ENCODE peak calls at places on chromosomes 1 and 21, in five cellular contexts. D is A549, I is NCI-H524, E is fibroblast of mammary gland, S is epithelial cell of esophagus. K is an unnamed sample.

GRCh38 chr1:12669529-12670068 is 25.7 kb downstream of the AADACL4 start:
- DNase-seq in D (no peak), I (no peak), E (no peak), S (peak), K (no peak)

GRCh38 chr1:222224576-222224975 is 323.3 kb downstream of the HHIPL2 start:
- DNase-seq in D (no peak), I (no peak), E (peak), S (peak), K (no peak)

GRCh38 chr1:113388017-113388620 is 2.2 kb upstream of the MAGI3 start:
- DNase-seq in D (no peak), I (no peak), E (no peak), S (no peak), K (no peak)

GRCh38 chr1:14928412-14928811 is 225.1 kb upstream of the TMEM51 start:
- DNase-seq in D (no peak), I (no peak), E (no peak), S (no peak), K (no peak)

GRCh38 chr21:38930838-38931237 is 125.1 kb downstream of the ETS2 start:
- DNase-seq in D (no peak), I (no peak), E (peak), S (peak), K (no peak)

GRCh38 chr1:226520640-226521355 is 27.8 kb upstream of the STUM start:
- DNase-seq in D (no peak), I (no peak), E (no peak), S (no peak), K (no peak)

GRCh38 chr1:68975534-68975933 is 478.7 kb upstream of the DEPDC1 start:
- DNase-seq in D (no peak), I (no peak), E (no peak), S (no peak), K (peak)

GRCh38 chr1:183209533-183210158 is 23.6 kb downstream of the LAMC2 start:
- DNase-seq in D (peak), I (no peak), E (peak), S (peak), K (no peak)

GRCh38 chr1:156945881-156946661 is 25.6 kb downstream of the LRRC71 start:
- DNase-seq in D (no peak), I (peak), E (no peak), S (peak), K (no peak)

GRCh38 chr21:37915516-37915915 is 741 bp downstream of the KCNJ6 start:
- DNase-seq in D (no peak), I (peak), E (no peak), S (no peak), K (no peak)

GRCh38 chr1:203274603-203275381 is 30.5 kb upstream of the BTG2 start:
- DNase-seq in D (no peak), I (no peak), E (peak), S (peak), K (no peak)

GRCh38 chr1:206715120-206715519 is 30.4 kb downstream of the MAPKAPK2 start:
- DNase-seq in D (no peak), I (no peak), E (no peak), S (no peak), K (no peak)

GRCh38 chr1:101239095-101240040 is 2.5 kb downstream of the S1PR1 start:
- DNase-seq in D (no peak), I (no peak), E (no peak), S (no peak), K (no peak)

GRCh38 chr1:89615676-89616598 is 17.0 kb upstream of the LRRC8C start:
- DNase-seq in D (peak), I (no peak), E (no peak), S (peak), K (no peak)

GRCh38 chr1:187872555-187872954 is 1043.8 kb downstream of the PLA2G4A start:
- DNase-seq in D (no peak), I (no peak), E (no peak), S (no peak), K (no peak)

GRCh38 chr1:4652631-4653327 is 1.6 kb upstream of the AJAP1 start:
- DNase-seq in D (peak), I (no peak), E (peak), S (peak), K (peak)

GRCh38 chr1:234684854-234685253 is 74.9 kb upstream of the IRF2BP2 start:
- DNase-seq in D (no peak), I (no peak), E (peak), S (no peak), K (no peak)

GRCh38 chr1:54069792-54070548 is 16.6 kb downstream of the TCEANC2 start:
- DNase-seq in D (peak), I (peak), E (peak), S (peak), K (peak)

GRCh38 chr1:80594013-80594412 is 1206.7 kb upstream of the ADGRL2 start:
- DNase-seq in D (no peak), I (no peak), E (no peak), S (peak), K (no peak)

GRCh38 chr1:6157528-6158174 is 22.5 kb downstream of the CHD5 start:
- DNase-seq in D (peak), I (no peak), E (peak), S (peak), K (no peak)

GRCh38 chr1:909861-910310 is 13.8 kb upstream of the SAMD11 start:
- DNase-seq in D (no peak), I (no peak), E (no peak), S (no peak), K (no peak)

GRCh38 chr1:145871994-145872411 is 13.1 kb upstream of the PIAS3 start:
- DNase-seq in D (no peak), I (no peak), E (peak), S (no peak), K (no peak)